ENCODE peak calls at places on chromosomes 2 and 18, in six cellular contexts. S is upper lobe of left lung; Q is PC-3; Y is right cardiac atrium; X is A673; I is CD8-positive, alpha-beta memory T cell. H is an unnamed sample.

GRCh38 chr2:233326500-233326899 is 18.9 kb downstream of the SAG start:
- DNase-seq in S (no peak), Q (no peak), Y (no peak), X (no peak), I (no peak), H (no peak)

GRCh38 chr18:22558945-22559385 is 141.2 kb upstream of the CTAGE1 start:
- DNase-seq in S (peak), Q (peak), Y (peak), X (no peak), I (no peak), H (peak)

GRCh38 chr2:60415814-60416213 is 137.6 kb downstream of the BCL11A start:
- DNase-seq in S (no peak), Q (no peak), Y (no peak), X (no peak), I (no peak), H (no peak)

GRCh38 chr18:3388980-3389379 is 61.0 kb upstream of the TGIF1 start:
- DNase-seq in S (no peak), Q (peak), Y (no peak), X (no peak), I (no peak), H (no peak)

GRCh38 chr18:32373995-32374394 is 96.7 kb downstream of the GAREM1 start:
- DNase-seq in S (no peak), Q (peak), Y (no peak), X (peak), I (no peak), H (no peak)

GRCh38 chr2:85707304-85707703 is 13.1 kb downstream of the GNLY start:
- DNase-seq in S (no peak), Q (peak), Y (peak), X (peak), I (peak), H (no peak)

GRCh38 chr2:190984595-190984994 is 29.4 kb downstream of the STAT1 start:
- DNase-seq in S (no peak), Q (peak), Y (no peak), X (no peak), I (no peak), H (no peak)

GRCh38 chr2:3478846-3479385 is 40.4 kb downstream of the ADI1 start:
- DNase-seq in S (no peak), Q (no peak), Y (no peak), X (no peak), I (no peak), H (no peak)

GRCh38 chr2:124316133-124316532 is 291.0 kb downstream of the CNTNAP5 start:
- DNase-seq in S (no peak), Q (no peak), Y (no peak), X (no peak), I (no peak), H (no peak)

GRCh38 chr2:102099536-102100293 is 42.8 kb upstream of the IL1R1 start:
- DNase-seq in S (no peak), Q (peak), Y (no peak), X (no peak), I (no peak), H (no peak)

GRCh38 chr2:83055338-83056010 is 1403.6 kb downstream of the SUCLG1 start:
- DNase-seq in S (no peak), Q (peak), Y (no peak), X (no peak), I (no peak), H (no peak)

GRCh38 chr2:1841903-1842791 is 97.8 kb upstream of the PXDN start:
- DNase-seq in S (peak), Q (no peak), Y (no peak), X (no peak), I (no peak), H (no peak)

DNA sequence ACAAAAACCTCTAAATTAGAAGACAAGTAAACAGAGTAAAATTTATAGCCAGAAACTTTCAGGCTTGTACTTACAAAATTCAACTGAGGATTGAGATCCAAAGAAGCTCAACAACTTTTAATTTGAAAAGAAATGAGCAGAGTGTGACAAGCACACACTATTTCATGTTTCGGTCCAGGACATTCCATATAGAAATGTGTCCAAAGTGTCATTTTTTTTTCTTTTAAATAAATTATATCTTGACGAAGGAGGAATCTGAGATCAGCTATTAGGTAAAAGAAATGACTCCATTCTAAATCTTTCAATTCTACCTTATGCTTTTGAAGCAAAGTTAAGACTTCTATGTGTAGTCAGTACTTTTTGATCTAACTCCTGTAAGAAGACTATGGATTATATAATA is 4.6 kb downstream of the FN1 start:
- DNase-seq in S (no peak), Q (no peak), Y (no peak), X (no peak), I (no peak), H (no peak)
- H3K27ac ChIP-seq in S (no peak), Q (no peak), Y (no peak), X (peak), I (no peak), H (no peak)

DNA sequence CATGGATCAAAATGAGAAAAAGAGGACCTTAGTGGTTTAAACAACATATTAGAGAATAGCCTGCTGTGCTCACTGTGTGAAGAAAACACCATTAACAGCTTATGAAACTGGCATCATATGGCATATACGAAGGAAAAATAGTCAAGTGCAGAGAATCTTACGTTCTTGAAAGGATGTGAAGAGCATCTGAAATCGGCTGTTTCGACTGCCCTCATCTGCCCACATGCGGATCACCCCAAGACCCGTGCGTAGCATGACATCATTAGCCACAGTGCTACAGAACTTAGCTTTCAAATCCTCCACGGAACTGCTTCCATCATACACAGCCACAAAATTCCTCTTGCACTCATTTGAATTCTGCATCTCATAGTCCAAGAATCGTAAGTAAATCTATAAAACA is 84.3 kb downstream of the NETO1 start:
- DNase-seq in S (no peak), Q (no peak), Y (no peak), X (no peak), I (no peak), H (no peak)
- H3K4me3 ChIP-seq in S (no peak), Q (no peak), Y (no peak), X (no peak), I (no peak), H (no peak)

GRCh38 chr2:156695020-156695419 is 258.8 kb downstream of the GPD2 start:
- DNase-seq in S (no peak), Q (no peak), Y (no peak), X (no peak), I (no peak), H (no peak)
- H3K27ac ChIP-seq in S (no peak), Q (no peak), Y (no peak), X (no peak), I (no peak), H (no peak)

DNA sequence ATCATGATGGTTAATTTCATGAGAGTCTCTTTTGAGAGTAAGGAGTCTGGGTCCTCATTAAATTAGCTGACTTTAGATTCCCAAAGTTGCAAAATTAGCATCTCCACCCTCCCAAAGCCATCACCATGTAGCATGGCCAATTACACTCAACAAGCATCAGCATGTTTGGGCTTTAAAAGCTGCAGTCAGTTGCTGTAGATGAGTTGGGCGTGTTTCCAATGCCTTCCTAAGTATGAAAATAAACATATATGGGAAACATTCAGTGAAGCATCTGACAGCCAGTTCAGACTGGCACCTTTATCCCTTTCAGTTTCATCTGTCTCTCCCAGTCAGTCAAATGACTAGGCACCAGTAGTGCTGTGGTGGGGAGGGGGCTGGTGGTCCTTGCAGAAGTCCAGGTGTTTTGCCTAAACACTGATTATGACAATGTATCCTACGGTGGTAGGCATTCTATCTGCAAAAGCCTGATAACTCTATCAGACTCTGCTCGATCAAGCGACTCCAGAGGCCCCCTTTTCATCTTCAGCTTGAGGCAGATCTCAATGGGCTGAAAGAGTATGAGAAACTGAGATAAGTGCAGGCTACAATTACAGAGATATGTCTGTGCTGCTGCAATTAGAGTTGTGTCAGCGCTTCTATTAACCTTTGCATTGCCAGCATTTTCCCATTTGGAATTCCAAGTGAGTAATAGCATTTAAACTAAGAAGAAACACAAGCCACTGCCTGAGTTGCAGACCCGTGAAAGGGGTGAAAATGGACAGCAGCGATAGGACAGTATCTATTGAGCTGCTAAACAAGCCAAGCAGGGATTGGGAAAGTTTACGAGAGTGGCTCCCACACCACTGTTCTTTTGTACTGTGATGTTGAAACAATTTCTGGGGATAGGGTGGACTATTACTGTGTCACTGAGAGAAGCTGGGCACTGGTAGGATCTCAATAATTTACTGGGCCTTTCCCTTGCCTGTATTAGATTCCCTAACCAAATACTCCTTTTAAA is 67.3 kb upstream of the SPOPL start:
- DNase-seq in S (no peak), Q (no peak), Y (no peak), X (no peak), I (no peak), H (no peak)
- H3K4me3 ChIP-seq in S (no peak), Q (no peak), Y (no peak), X (no peak), I (no peak), H (no peak)

GRCh38 chr2:12700989-12701388 is 15.7 kb upstream of the TRIB2 start:
- DNase-seq in S (no peak), Q (peak), Y (no peak), X (no peak), I (no peak), H (no peak)

GRCh38 chr2:12705230-12705629 is 11.5 kb upstream of the TRIB2 start:
- DNase-seq in S (no peak), Q (no peak), Y (no peak), X (no peak), I (no peak), H (no peak)

GRCh38 chr2:12701786-12702660 is 14.7 kb upstream of the TRIB2 start:
- DNase-seq in S (no peak), Q (peak), Y (no peak), X (peak), I (no peak), H (no peak)

GRCh38 chr2:12704378-12704777 is 12.4 kb upstream of the TRIB2 start:
- DNase-seq in S (no peak), Q (peak), Y (no peak), X (no peak), I (no peak), H (no peak)

GRCh38 chr2:12702661-12703121 is 14.0 kb upstream of the TRIB2 start:
- DNase-seq in S (no peak), Q (peak), Y (peak), X (peak), I (no peak), H (no peak)
- H3K27ac ChIP-seq in S (no peak), Q (peak), Y (no peak), X (peak), I (no peak), H (peak)

DNA sequence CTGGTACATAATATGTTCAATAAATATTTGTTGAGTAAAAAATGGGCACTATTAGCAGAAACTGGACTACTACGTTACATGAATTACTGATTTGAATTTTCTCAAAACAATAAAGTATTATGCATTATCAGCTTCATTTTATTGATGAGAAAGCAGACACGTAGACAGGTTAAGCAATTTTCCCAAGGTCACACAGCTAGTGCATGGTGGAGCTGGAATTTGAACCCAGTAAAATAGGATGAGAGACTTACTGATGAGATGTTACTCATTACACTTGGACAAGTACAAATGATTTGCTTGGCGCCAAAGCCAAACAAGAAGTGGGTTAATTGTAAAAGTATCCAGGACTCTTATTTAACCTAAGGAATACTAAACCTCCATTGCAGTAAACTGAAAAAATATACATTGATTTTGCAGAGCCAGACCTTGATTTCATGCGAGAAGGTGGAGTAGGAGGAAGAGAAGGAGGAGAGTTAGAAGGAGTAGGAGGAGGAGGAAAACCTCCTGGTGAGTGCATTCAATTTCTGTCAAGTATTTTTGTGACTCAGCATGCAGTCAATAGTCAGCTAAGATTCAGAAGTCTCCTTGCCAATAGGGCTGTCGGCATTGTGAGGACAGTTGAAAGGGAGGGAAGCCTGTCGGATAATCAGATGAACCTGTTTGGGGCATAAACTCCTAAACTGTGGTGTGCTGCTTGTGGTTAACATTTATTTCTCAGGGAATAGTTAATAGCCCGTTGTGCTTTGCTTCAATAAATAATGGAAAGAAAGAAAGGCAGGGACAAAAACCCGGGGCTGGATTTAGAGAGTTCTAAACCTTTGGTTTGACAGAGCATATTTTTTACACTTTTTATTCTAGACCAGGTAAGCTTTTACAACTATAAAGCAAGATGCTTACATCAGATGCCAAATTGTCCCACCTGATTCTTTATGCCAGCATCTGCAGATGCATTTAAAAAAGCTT is 77.1 kb upstream of the TACR1 start:
- DNase-seq in S (no peak), Q (peak), Y (no peak), X (peak), I (no peak), H (no peak)
- H3K4me3 ChIP-seq in S (no peak), Q (peak), Y (no peak), X (peak), I (no peak), H (no peak)

GRCh38 chr2:100748673-100749072 is 71.3 kb upstream of the NPAS2 start:
- DNase-seq in S (no peak), Q (no peak), Y (no peak), X (no peak), I (no peak), H (no peak)

GRCh38 chr2:100747551-100747950 is 72.4 kb upstream of the NPAS2 start:
- DNase-seq in S (no peak), Q (peak), Y (no peak), X (no peak), I (no peak), H (no peak)

GRCh38 chr2:100747996-100748615 is 71.8 kb upstream of the NPAS2 start:
- DNase-seq in S (no peak), Q (no peak), Y (no peak), X (no peak), I (no peak), H (no peak)

GRCh38 chr2:100752628-100753333 is 67.2 kb upstream of the NPAS2 start:
- DNase-seq in S (no peak), Q (peak), Y (no peak), X (no peak), I (no peak), H (no peak)

DNA sequence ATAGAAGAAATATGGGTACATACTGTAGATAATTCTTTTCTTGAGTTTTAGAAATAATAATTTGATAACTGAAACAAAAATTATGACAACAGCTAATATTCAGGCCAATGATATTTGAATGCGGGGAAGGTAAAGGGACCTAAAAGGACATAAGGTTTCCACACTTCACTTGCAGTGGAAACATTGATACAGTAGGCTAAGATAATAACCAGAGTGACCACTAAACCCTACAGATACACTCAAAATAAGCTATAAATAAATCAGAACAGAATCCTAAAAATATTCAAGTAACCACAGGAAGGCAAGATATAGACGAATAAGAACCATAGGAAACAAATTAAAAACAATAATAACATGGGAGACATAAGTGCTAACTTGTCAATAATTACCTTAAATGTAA is 69.8 kb upstream of the NPAS2 start:
- DNase-seq in S (no peak), Q (no peak), Y (no peak), X (no peak), I (no peak), H (no peak)
- H3K27ac ChIP-seq in S (no peak), Q (no peak), Y (no peak), X (no peak), I (no peak), H (peak)

H was measured in left ventricle myocardium inferior.